ENCODE peak calls at places on chromosome X, in five cellular contexts. P is T47D, M is GM20000, W is AG09309, L is Right ventricle myocardium inferior. F is an unnamed sample.

GRCh38 chrX:46354481-46354880 is 190.7 kb downstream of the ZNF674 start:
- DNase-seq in P (no peak), M (no peak), W (no peak), L (no peak), F (no peak)

GRCh38 chrX:125003746-125004446 is 315.8 kb upstream of the TEX13C start:
- DNase-seq in P (no peak), M (no peak), W (no peak), L (no peak), F (no peak)

GRCh38 chrX:68915778-68916177 is 87.0 kb downstream of the EFNB1 start:
- DNase-seq in P (no peak), M (no peak), W (no peak), L (no peak), F (no peak)

GRCh38 chrX:19332983-19333382 is 10.7 kb upstream of the PDHA1 start:
- DNase-seq in P (no peak), M (no peak), W (no peak), L (no peak), F (peak; percentile 41)

GRCh38 chrX:48677456-48678030 is 6.1 kb upstream of the WAS start:
- DNase-seq in P (no peak), M (no peak), W (no peak), L (no peak), F (no peak)

GRCh38 chrX:128020701-128021100 is 31.5 kb downstream of the ACTRT1 start:
- DNase-seq in P (peak; percentile 34), M (no peak), W (no peak), L (no peak), F (no peak)

GRCh38 chrX:10326578-10326977 is 169.8 kb downstream of the CLCN4 start:
- DNase-seq in P (peak; percentile 65), M (no peak), W (peak; percentile 3), L (no peak), F (peak; percentile 41)

GRCh38 chrX:88604433-88605221 is 142.4 kb upstream of the CPXCR1 start:
- DNase-seq in P (no peak), M (no peak), W (no peak), L (no peak), F (no peak)

GRCh38 chrX:110219920-110220319 is 98.0 kb downstream of the AMMECR1 start:
- DNase-seq in P (no peak), M (no peak), W (no peak), L (no peak), F (no peak)

GRCh38 chrX:13101439-13102139 is 57.2 kb upstream of the FAM9C start:
- DNase-seq in P (no peak), M (no peak), W (no peak), L (peak; percentile 82), F (no peak)

GRCh38 chrX:112662559-112663427 is 16.9 kb downstream of the LHFPL1 start:
- DNase-seq in P (no peak), M (no peak), W (no peak), L (no peak), F (no peak)

GRCh38 chrX:68941385-68941952 is 112.6 kb downstream of the EFNB1 start:
- DNase-seq in P (no peak), M (no peak), W (no peak), L (no peak), F (no peak)

GRCh38 chrX:130801901-130802300 is 101.1 kb downstream of the ENOX2 start:
- DNase-seq in P (no peak), M (no peak), W (no peak), L (no peak), F (no peak)